ENCODE peak calls at places on chromosomes 16 and 17, in nine cellular contexts. C is OCI-LY7, N is AG04450, D is small intestine, T is thoracic aorta, J is A549, G is HAP-1, X is tibial artery, U is mesendoderm. Z is an unnamed sample.

GRCh38 chr17:15406081-15406480 is 61.3 kb downstream of the CDRT4 start:
- DNase-seq in U (no peak), D (no peak), X (no peak), T (no peak), J (no peak), C (no peak), G (no peak), N (no peak), Z (no peak)

GRCh38 chr16:77424841-77425604 is 9.8 kb downstream of the ADAMTS18 start:
- DNase-seq in T (no peak), C (no peak), D (no peak), J (no peak), N (no peak), G (no peak), X (no peak), U (no peak), Z (no peak)

GRCh38 chr17:79970576-79971068 is 65.0 kb downstream of the TBC1D16 start:
- DNase-seq in N (no peak), X (peak), G (peak), T (no peak), D (no peak), U (peak), J (peak), C (peak), Z (peak)

GRCh38 chr16:11986521-11987057 is 10.1 kb downstream of the SNX29 start:
- DNase-seq in C (no peak), N (no peak), U (no peak), D (no peak), G (no peak), X (no peak), T (no peak), J (no peak), Z (no peak)

GRCh38 chr17:36094746-36095145 is 4.8 kb upstream of the CCL3 start:
- DNase-seq in U (no peak), G (no peak), T (no peak), N (no peak), C (no peak), D (no peak), J (no peak), X (no peak), Z (peak)

GRCh38 chr17:27904534-27904933 is 11.4 kb upstream of the LYRM9 start:
- DNase-seq in C (no peak), T (no peak), D (no peak), X (no peak), U (no peak), G (no peak), J (no peak), N (no peak), Z (no peak)

GRCh38 chr16:7013990-7014389 is 318.7 kb upstream of the RBFOX1 start:
- DNase-seq in C (peak), N (no peak), J (no peak), X (no peak), T (no peak), G (no peak), U (peak), D (no peak), Z (no peak)

GRCh38 chr16:49578435-49579024 is 204.9 kb downstream of the C16orf78 start:
- DNase-seq in T (no peak), U (no peak), C (no peak), X (no peak), N (no peak), D (no peak), J (no peak), G (no peak), Z (no peak)

GRCh38 chr16:73082608-73083007 is 34.7 kb upstream of the ZFHX3 start:
- DNase-seq in U (no peak), N (peak), C (no peak), J (peak), X (peak), G (peak), D (no peak), T (no peak), Z (no peak)

GRCh38 chr16:17273142-17273561 is 197.6 kb downstream of the XYLT1 start:
- DNase-seq in D (peak), N (peak), G (no peak), C (no peak), J (peak), U (peak), T (no peak), X (no peak), Z (peak)

GRCh38 chr16:50526249-50526648 is 21.9 kb upstream of the NKD1 start:
- DNase-seq in U (no peak), N (no peak), D (no peak), C (no peak), X (no peak), T (no peak), G (no peak), J (no peak), Z (no peak)

GRCh38 chr16:80739523-80739922 is 64.9 kb downstream of the CDYL2 start:
- DNase-seq in N (no peak), D (no peak), C (no peak), T (no peak), G (no peak), X (no peak), J (no peak), U (no peak), Z (no peak)

GRCh38 chr17:1203111-1203966 is 23.6 kb upstream of the ABR start:
- DNase-seq in X (peak), J (peak), N (no peak), D (peak), G (peak), U (peak), C (peak), T (no peak), Z (peak)

GRCh38 chr16:50842589-50842988 is 100.7 kb downstream of the CYLD start:
- DNase-seq in G (no peak), J (no peak), N (no peak), X (no peak), D (no peak), C (no peak), U (no peak), T (no peak), Z (no peak)

GRCh38 chr16:68972720-68973119 is 129.4 kb downstream of the TANGO6 start:
- DNase-seq in X (no peak), G (peak), U (peak), J (peak), C (no peak), T (no peak), N (peak), D (peak), Z (no peak)

GRCh38 chr16:12062343-12063003 is 85.9 kb downstream of the SNX29 start:
- DNase-seq in J (no peak), N (peak), C (no peak), T (peak), X (peak), D (peak), U (peak), G (no peak), Z (no peak)

GRCh38 chr16:84599528-84600202 is 18.2 kb downstream of the COTL1 start:
- DNase-seq in X (peak), N (peak), T (no peak), D (peak), G (no peak), C (peak), J (peak), U (peak), Z (peak)

GRCh38 chr17:17938388-17939107 is 33.7 kb downstream of the TOM1L2 start:
- DNase-seq in U (no peak), D (peak), X (no peak), G (no peak), C (no peak), N (no peak), T (no peak), J (no peak), Z (peak)

GRCh38 chr16:27406729-27407128 is 4.8 kb downstream of the IL21R start:
- DNase-seq in J (no peak), C (no peak), T (no peak), X (no peak), D (no peak), N (no peak), U (no peak), G (no peak), Z (no peak)

GRCh38 chr17:17808706-17809432 is 27.9 kb downstream of the SREBF1 start:
- DNase-seq in N (no peak), U (peak), J (peak), C (peak), G (peak), X (no peak), D (no peak), T (no peak), Z (peak)

GRCh38 chr17:19421926-19422325 is 10.9 kb downstream of the RNF112 start:
- DNase-seq in D (no peak), G (no peak), N (no peak), U (no peak), J (no peak), T (no peak), C (no peak), X (no peak), Z (no peak)

GRCh38 chr16:12185563-12185962 is 209.0 kb downstream of the SNX29 start:
- DNase-seq in J (no peak), T (no peak), G (no peak), D (no peak), N (no peak), C (no peak), X (no peak), U (no peak), Z (no peak)

GRCh38 chr17:75552425-75552824 is 26.9 kb downstream of the LLGL2 start:
- DNase-seq in D (no peak), N (no peak), C (no peak), J (no peak), G (no peak), X (no peak), T (no peak), U (no peak), Z (no peak)

GRCh38 chr17:63483655-63484575 is 7.1 kb downstream of the ACE start:
- DNase-seq in G (no peak), X (no peak), T (no peak), U (no peak), J (no peak), N (no peak), C (no peak), D (no peak), Z (no peak)

GRCh38 chr16:23974223-23974622 is 138.4 kb downstream of the PRKCB start:
- DNase-seq in C (no peak), T (no peak), N (no peak), J (peak), U (peak), G (peak), D (no peak), X (no peak), Z (no peak)

GRCh38 chr17:14762736-14763479 is 462.0 kb downstream of the HS3ST3B1 start:
- DNase-seq in T (no peak), G (no peak), N (no peak), J (no peak), X (no peak), D (no peak), U (no peak), C (no peak), Z (no peak)

GRCh38 chr17:13786000-13786598 is 184.4 kb upstream of the HS3ST3A1 start:
- DNase-seq in G (no peak), T (no peak), X (no peak), J (no peak), C (no peak), D (no peak), U (no peak), N (peak), Z (no peak)

GRCh38 chr17:80101946-80102706 is 745 bp downstream of the GAA start:
- DNase-seq in C (peak), X (no peak), T (no peak), U (peak), D (peak), J (no peak), G (peak), N (no peak), Z (peak)

GRCh38 chr17:6589266-6589946 is 33.1 kb upstream of the PITPNM3 start:
- DNase-seq in X (no peak), N (no peak), D (no peak), C (no peak), U (no peak), G (no peak), T (no peak), J (no peak), Z (no peak)

GRCh38 chr16:68455631-68456030 is 7.3 kb upstream of the SMPD3 start:
- DNase-seq in D (peak), J (no peak), X (no peak), C (no peak), T (no peak), G (no peak), N (no peak), U (no peak), Z (no peak)

GRCh38 chr17:43713494-43714162 is 45.0 kb downstream of the SOST start:
- DNase-seq in X (no peak), U (peak), N (no peak), T (no peak), C (no peak), G (peak), D (no peak), J (no peak), Z (peak)

GRCh38 chr16:30075503-30076275 is at the start of gene PPP4C:
- DNase-seq in J (peak), C (peak), G (peak), T (peak), U (peak), N (peak), X (peak), D (peak), Z (peak)

GRCh38 chr16:1774456-1774795 is 1.5 kb upstream of the MRPS34 start:
- DNase-seq in D (no peak), X (no peak), U (no peak), N (no peak), C (no peak), J (no peak), T (no peak), G (no peak), Z (no peak)

GRCh38 chr16:20768818-20769217 is 5.0 kb downstream of the ACSM3 start:
- DNase-seq in G (no peak), T (no peak), N (no peak), X (no peak), D (no peak), U (no peak), J (no peak), C (no peak), Z (no peak)

GRCh38 chr17:258906-259305 is 77.5 kb upstream of the DOC2B start:
- DNase-seq in U (no peak), T (no peak), C (no peak), N (no peak), D (no peak), G (no peak), X (no peak), J (no peak), Z (no peak)

GRCh38 chr17:59756236-59756818 is 48.9 kb downstream of the VMP1 start:
- DNase-seq in C (no peak), X (no peak), T (no peak), G (no peak), U (peak), J (peak), N (no peak), D (no peak), Z (no peak)

GRCh38 chr16:13780841-13781553 is 139.0 kb upstream of the ERCC4 start:
- DNase-seq in D (no peak), C (no peak), N (no peak), U (no peak), J (no peak), T (no peak), X (no peak), G (no peak), Z (no peak)

GRCh38 chr16:24255446-24256352 is at the start of gene CACNG3:
- DNase-seq in N (no peak), U (peak), G (peak), T (no peak), C (peak), J (peak), X (no peak), D (peak), Z (peak)

GRCh38 chr16:74903095-74903494 is 81.8 kb downstream of the WDR59 start:
- DNase-seq in T (no peak), N (no peak), J (no peak), G (no peak), X (no peak), D (no peak), C (no peak), U (no peak), Z (no peak)
- H3K4me3 ChIP-seq in T (no peak), N (no peak), J (no peak), G (no peak), X (no peak), D (no peak), C (no peak), U (no peak), Z (no peak)

DNA sequence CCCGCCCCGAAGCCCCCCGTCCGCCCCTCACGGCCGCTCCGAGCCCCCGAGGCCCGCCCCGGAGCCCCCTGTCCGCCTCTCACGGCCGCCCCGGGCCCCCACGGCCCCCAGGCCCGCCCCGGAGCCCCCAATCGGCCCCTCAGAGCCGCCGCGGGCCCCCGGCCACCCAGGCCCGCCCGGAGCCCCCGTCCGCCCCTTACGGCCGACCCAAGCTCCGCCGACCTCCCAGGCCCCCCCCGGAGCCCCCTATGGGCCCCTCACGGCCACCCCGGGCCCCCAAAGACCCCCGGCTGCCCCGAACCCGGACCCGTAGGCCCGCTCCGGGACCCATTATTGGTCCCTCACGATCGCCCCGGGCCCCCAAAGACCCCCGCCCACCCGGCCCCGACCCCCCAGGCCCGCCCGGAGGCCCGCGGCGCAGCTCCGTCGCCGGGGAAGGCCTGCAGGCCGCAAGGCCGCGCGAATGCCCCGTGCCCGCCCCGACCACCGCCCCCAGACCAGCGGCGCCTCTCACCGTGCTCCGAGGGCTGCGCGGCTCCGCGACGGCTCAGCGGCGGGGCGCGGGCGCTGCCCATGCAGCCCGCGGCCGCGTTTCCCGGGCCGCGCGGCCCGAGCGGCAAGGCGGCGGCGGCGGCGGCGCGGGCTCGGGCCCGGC is 503 bp downstream of the ANKRD11 start:
- DNase-seq in G (no peak), U (no peak), C (no peak), J (no peak), N (no peak), X (no peak), T (no peak), D (no peak), Z (no peak)
- H3K4me3 ChIP-seq in G (peak), U (peak), C (peak), J (peak), N (peak), X (peak), T (peak), D (peak), Z (peak)

GRCh38 chr17:82650723-82651122 is 2.5 kb upstream of the WDR45B start:
- DNase-seq in X (no peak), D (no peak), T (no peak), J (no peak), G (no peak), N (no peak), U (no peak), C (no peak), Z (no peak)

GRCh38 chr17:82649501-82650261 is 1.4 kb upstream of the WDR45B start:
- DNase-seq in D (no peak), G (no peak), C (no peak), N (no peak), X (no peak), T (no peak), J (no peak), U (no peak), Z (no peak)

GRCh38 chr17:82648165-82648668 is at the start of gene WDR45B:
- DNase-seq in X (peak), D (peak), J (peak), U (peak), G (peak), N (peak), T (peak), C (peak), Z (peak)

GRCh38 chr17:82647593-82648164 is 565 bp downstream of the WDR45B start:
- DNase-seq in C (peak), X (peak), D (peak), J (no peak), T (no peak), N (no peak), U (peak), G (peak), Z (peak)

DNA sequence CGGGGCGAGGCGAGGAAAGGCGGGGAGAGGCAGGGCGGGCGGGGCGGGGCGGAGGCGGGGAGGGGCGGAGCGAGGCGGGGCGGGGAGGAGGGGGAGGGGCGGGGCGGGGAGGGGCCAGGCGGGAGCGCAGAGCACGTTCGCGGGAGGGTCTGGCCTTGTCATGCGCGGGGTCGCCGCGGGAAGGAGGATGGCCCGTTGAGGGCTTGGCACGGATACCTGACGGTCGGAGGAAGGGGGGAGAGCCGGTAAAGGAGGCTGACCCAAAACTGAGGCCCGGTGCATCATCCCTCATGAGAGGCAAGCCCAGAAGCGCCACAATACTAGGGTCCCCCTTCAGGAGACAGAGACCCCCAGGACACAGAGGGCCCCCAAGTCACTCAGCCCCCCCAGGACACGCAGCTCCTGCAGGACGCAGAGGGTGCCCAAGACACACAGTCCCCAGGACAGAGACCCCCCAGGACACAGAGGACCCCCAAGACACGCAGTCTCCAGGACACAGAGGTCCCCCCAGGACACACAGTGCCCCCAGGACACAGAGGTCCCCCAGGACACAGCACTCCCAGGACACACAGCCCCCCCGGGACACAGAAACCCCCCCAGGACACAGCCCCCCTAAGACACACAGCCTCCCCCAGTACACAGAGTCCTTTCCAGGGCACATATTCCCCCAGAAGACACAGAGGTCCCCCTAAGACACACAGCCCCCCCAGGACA is 674 bp upstream of the WDR45B start:
- DNase-seq in G (peak), U (peak), T (no peak), J (peak), X (peak), N (no peak), C (peak), D (no peak), Z (no peak)
- H3K4me3 ChIP-seq in G (peak), U (no peak), T (peak), J (peak), X (peak), N (peak), C (peak), D (peak), Z (peak)

DNA sequence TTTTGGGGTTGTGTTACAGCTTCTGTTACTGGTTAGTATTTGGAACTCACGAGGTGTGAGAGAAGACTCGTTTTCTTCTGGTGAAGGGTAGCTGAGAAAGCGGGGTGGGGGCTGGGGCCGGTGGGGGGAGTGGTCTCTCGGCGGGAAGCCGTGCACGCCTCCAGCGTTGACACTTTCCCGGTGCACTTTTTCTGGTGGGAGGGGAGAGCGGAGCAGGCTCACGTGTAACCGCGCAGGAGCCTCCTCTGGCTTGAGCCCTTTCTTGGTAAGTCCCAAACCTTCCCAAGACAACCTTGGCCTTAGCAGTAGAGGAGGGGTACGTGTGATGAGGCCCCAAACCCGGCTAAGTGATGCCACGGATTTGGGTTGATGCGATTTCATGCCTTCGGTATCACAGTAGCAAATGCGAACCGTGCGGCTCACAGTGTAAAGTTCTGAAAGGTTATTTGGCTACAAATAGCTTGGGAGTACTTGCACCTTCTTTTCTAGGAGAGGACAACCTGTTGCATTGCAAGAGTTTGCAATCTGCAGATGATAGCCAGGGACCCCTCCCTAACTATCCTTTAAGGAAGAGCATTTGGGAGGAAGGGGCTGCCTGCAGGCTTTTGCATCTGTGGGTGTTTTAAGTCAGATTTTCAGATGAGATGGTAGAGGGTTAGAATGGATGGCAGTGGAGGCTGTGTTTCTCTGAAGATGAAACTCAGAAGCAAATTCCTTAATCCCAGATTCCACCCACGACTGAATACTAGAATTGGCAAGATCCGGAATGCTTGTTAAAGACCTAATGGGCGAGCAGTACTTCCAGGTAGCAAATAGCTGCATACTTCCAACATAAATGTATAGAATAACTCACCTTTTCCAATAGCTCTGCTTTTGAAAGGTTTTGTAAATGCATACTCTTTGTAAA is 1.5 kb downstream of the HLF start:
- DNase-seq in C (no peak), G (no peak), N (no peak), J (no peak), U (peak), D (no peak), X (no peak), T (no peak), Z (no peak)
- H3K4me3 ChIP-seq in C (no peak), G (no peak), N (no peak), J (peak), U (no peak), D (peak), X (peak), T (peak), Z (no peak)

Z was measured in GM12865.